ENCODE peak calls at places on chromosomes 2 and 18, in six cellular contexts. Z is mucosa of descending colon, S is neural crest cell, D is osteoblast, Q is mesothelial cell of epicardium, T is astrocyte of the spinal cord. C is an unnamed sample.
A peak's percentile ranks its signal among the peaks of the same experiment; 100 is the strongest.

GRCh38 chr2:9699139-9699823 is 68.5 kb upstream of the YWHAQ start:
- DNase-seq in Q (no peak), S (no peak), D (no peak), T (peak; percentile 81), Z (no peak), C (peak; percentile 77)

GRCh38 chr2:172462393-172463381 is 35.3 kb downstream of the ITGA6 start:
- DNase-seq in T (no peak), S (no peak), D (no peak), Q (no peak), Z (peak; percentile 39), C (no peak)

GRCh38 chr2:204977914-204978313 is 432.6 kb downstream of the PARD3B start:
- DNase-seq in S (no peak), Q (no peak), Z (no peak), D (no peak), T (no peak), C (no peak)

GRCh38 chr2:5868891-5869400 is 176.8 kb downstream of the SOX11 start:
- DNase-seq in D (no peak), Z (no peak), T (no peak), S (no peak), Q (no peak), C (no peak)

GRCh38 chr2:72165792-72166191 is 18.1 kb upstream of the CYP26B1 start:
- DNase-seq in D (no peak), Q (no peak), T (no peak), S (no peak), Z (no peak), C (no peak)

GRCh38 chr2:45643543-45644542 is 7.6 kb upstream of the PRKCE start:
- DNase-seq in S (peak; percentile 84), D (peak; percentile 97), Z (peak; percentile 84), Q (peak; percentile 89), T (peak; percentile 43), C (no peak)

GRCh38 chr2:206801417-206801772 is 36.0 kb downstream of the FASTKD2 start:
- DNase-seq in D (no peak), S (no peak), Q (no peak), Z (no peak), T (no peak), C (no peak)

GRCh38 chr2:70982971-70983370 is 4.5 kb downstream of the ANKRD53 start:
- DNase-seq in Z (no peak), T (no peak), Q (no peak), S (no peak), D (peak; percentile 35), C (no peak)

GRCh38 chr18:9854801-9855676 is 30.7 kb upstream of the TXNDC2 start:
- DNase-seq in Z (no peak), S (no peak), Q (no peak), T (peak; percentile 64), D (peak; percentile 44), C (no peak)

GRCh38 chr2:167550448-167550847 is 662.2 kb downstream of the XIRP2 start:
- DNase-seq in S (no peak), Z (no peak), T (peak; percentile 39), Q (no peak), D (no peak), C (no peak)

GRCh38 chr2:176768185-176768584 is 444.4 kb upstream of the HNRNPA3 start:
- DNase-seq in D (no peak), S (no peak), Z (peak; percentile 54), Q (no peak), T (no peak), C (no peak)

DNA sequence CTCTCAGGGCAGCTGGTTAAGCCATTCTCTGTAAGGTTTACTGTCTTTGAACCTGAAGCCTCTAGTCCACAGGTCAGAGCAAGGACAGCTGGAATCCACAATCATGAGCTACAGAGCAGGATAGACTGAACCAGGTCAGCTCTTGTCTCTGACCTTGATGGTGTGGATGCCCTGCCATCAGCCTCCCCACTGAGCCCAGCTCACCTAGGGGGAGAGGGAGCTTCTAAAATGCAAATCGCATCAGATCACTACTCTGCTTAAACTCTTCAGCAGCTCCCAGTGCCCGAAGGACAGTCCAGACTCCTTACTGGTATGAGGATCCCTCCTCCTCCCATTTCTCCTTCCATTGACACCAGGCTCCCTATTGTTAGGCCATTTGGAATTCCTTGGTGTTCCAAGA is 255.3 kb upstream of the CCDC68 start:
- DNase-seq in D (no peak), T (no peak), S (no peak), Z (no peak), Q (no peak), C (no peak)
- TF ChIP-seq CTCF in D (no peak), T (no peak), S (no peak), Z (no peak), Q (no peak), C (no peak)

GRCh38 chr2:127455566-127456493 is 37.6 kb downstream of the PROC start:
- DNase-seq in S (no peak), T (no peak), Z (no peak), D (no peak), Q (no peak), C (no peak)

GRCh38 chr2:127451981-127452380 is 33.8 kb downstream of the PROC start:
- DNase-seq in Q (no peak), D (no peak), T (no peak), Z (no peak), S (no peak), C (no peak)

GRCh38 chr2:127454595-127455565 is 36.7 kb downstream of the PROC start:
- DNase-seq in Q (no peak), S (no peak), D (no peak), Z (peak; percentile 80), T (no peak), C (no peak)

GRCh38 chr2:127453013-127453391 is 34.8 kb downstream of the PROC start:
- DNase-seq in D (no peak), Z (no peak), S (no peak), T (no peak), Q (no peak), C (no peak)

DNA sequence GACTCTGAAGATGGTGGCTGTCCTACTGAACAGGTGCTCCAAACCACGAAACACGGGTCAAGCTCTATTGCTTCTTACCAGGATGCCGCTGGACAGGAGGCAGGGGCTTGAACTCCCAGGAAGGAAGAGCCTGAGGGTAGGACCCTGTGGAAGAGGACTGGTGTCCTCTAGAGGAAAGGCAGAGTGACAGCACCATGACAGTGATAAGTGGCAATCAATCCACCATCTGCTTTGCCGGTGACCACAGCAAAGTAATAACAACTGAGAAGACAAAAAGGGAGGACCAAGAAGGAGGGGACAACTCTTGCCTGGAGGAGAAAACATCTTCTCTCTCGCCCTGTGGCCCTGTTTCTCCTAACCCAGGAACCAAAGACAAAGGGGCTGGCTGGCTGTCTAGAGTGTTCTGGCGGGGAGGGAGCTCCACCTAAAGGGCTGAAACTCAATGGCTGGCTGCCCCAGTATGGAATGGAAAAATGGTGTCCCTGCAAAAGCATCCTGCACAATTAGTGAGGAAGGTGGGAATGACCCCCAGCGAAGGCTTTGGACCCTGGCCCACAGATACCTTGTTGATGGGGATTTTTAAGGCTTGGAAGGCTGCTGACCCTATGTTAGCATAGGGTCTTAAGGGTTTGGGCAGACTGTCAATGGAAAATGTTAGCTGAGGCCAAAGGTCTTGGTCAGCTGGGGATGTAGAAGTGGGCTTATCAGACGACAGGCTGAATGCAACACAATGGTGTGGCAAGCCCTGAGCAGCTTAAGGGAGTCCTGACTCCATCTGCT is 35.4 kb downstream of the PROC start:
- DNase-seq in S (no peak), D (no peak), T (no peak), Z (no peak), Q (no peak), C (no peak)
- TF ChIP-seq CTCF in S (peak; percentile 22), D (peak; percentile 28), T (no peak), Z (no peak), Q (no peak), C (peak; percentile 49)

DNA sequence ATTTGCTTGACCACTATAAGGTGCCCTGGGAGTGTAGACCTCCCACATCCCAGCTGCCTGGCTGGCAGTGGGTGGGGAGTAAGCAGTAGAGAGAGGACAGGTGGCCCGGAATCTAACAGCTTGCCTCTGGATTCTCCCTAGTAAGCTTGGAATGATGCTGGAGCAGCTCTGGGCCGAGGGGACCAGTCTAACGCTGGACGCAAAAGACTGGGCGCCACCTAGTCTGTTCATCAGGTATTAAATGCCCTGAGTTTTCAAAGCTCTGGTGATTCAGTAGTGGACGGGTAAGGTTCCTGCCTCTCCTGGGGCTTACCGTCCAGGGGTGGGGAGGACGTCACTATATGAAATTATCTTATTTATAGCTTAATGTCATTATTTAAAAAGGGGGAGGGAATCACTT is 648 bp upstream of the LYPD6B start:
- DNase-seq in D (peak; percentile 58), Z (no peak), S (no peak), Q (no peak), T (no peak), C (no peak)
- TF ChIP-seq CTCF in D (no peak), Z (no peak), S (no peak), Q (no peak), T (no peak), C (no peak)

GRCh38 chr2:237866119-237866621 is 6.7 kb downstream of the RAMP1 start:
- DNase-seq in Q (no peak), D (peak; percentile 93), S (no peak), Z (no peak), T (peak; percentile 77), C (no peak)

GRCh38 chr2:237867465-237867864 is 8.0 kb downstream of the RAMP1 start:
- DNase-seq in Z (no peak), T (no peak), S (no peak), D (peak; percentile 10), Q (no peak), C (no peak)

GRCh38 chr2:237864030-237864931 is 4.9 kb downstream of the RAMP1 start:
- DNase-seq in Q (no peak), T (no peak), S (no peak), Z (no peak), D (peak; percentile 74), C (no peak)

GRCh38 chr2:237864940-237865622 is 5.7 kb downstream of the RAMP1 start:
- DNase-seq in Z (no peak), Q (no peak), T (peak; percentile 59), S (no peak), D (peak; percentile 77), C (no peak)

GRCh38 chr2:237865623-237866041 is 6.2 kb downstream of the RAMP1 start:
- DNase-seq in D (peak; percentile 63), T (no peak), Q (no peak), S (no peak), Z (no peak), C (no peak)
- TF ChIP-seq CTCF in D (peak; percentile 9), T (peak; percentile 30), Q (no peak), S (no peak), Z (no peak), C (no peak)

GRCh38 chr2:19774788-19775156 is 127.0 kb downstream of the TTC32 start:
- DNase-seq in Q (no peak), T (peak; percentile 72), Z (no peak), D (no peak), S (no peak), C (no peak)

GRCh38 chr2:19772981-19773380 is 128.8 kb downstream of the TTC32 start:
- DNase-seq in S (no peak), Q (no peak), Z (no peak), T (no peak), D (no peak), C (no peak)

GRCh38 chr2:19767876-19768275 is 133.9 kb downstream of the TTC32 start:
- DNase-seq in D (no peak), Q (no peak), S (no peak), Z (no peak), T (no peak), C (no peak)

GRCh38 chr2:19764998-19765397 is 136.8 kb downstream of the TTC32 start:
- DNase-seq in Q (no peak), T (no peak), Z (no peak), D (no peak), S (no peak), C (no peak)

GRCh38 chr2:19769513-19769912 is 132.3 kb downstream of the TTC32 start:
- DNase-seq in T (no peak), Q (no peak), D (no peak), S (no peak), Z (no peak), C (peak; percentile 29)
- TF ChIP-seq CTCF in T (peak; percentile 19), Q (peak; percentile 46), D (peak; percentile 50), S (peak; percentile 44), Z (no peak), C (peak; percentile 74)

C was measured in HFFc6.